ENCODE peak calls at places on chromosomes 1 and 21, in seven cellular contexts. P, B, J, G, I, Q and A are unnamed samples.

GRCh38 chr1:88655685-88656299 is 28.3 kb upstream of the PKN2 start:
- DNase-seq in B (no peak), Q (no peak), G (no peak), P (no peak), J (peak), I (peak), A (no peak)

GRCh38 chr1:79430437-79430836 is 423.9 kb upstream of the ADGRL4 start:
- DNase-seq in G (no peak), Q (no peak), I (no peak), P (no peak), J (no peak), B (no peak), A (no peak)

GRCh38 chr21:33660406-33660805 is 18.1 kb downstream of the ITSN1 start:
- DNase-seq in Q (no peak), P (no peak), I (no peak), B (no peak), J (no peak), G (no peak), A (no peak)

GRCh38 chr1:189438808-189439207 is 1038.9 kb downstream of the BRINP3 start:
- DNase-seq in J (no peak), G (no peak), I (no peak), B (no peak), Q (no peak), P (no peak), A (no peak)

GRCh38 chr1:218368686-218369085 is 23.6 kb downstream of the TGFB2 start:
- DNase-seq in J (no peak), G (no peak), Q (no peak), P (no peak), B (no peak), I (no peak), A (no peak)

GRCh38 chr1:84061336-84061735 is 62.4 kb upstream of the TTLL7 start:
- DNase-seq in B (no peak), I (no peak), J (no peak), P (no peak), Q (no peak), G (no peak), A (no peak)

GRCh38 chr1:6269997-6270401 is 9.1 kb upstream of the GPR153 start:
- DNase-seq in P (no peak), G (no peak), J (no peak), B (no peak), I (peak), Q (no peak), A (no peak)

GRCh38 chr1:71068325-71069240 is 12.3 kb downstream of the ZRANB2 start:
- DNase-seq in P (no peak), I (no peak), G (no peak), B (no peak), Q (no peak), J (no peak), A (peak)

GRCh38 chr1:84298336-84298687 is 3.2 kb upstream of the SAMD13 start:
- DNase-seq in P (peak), G (no peak), Q (peak), J (no peak), I (no peak), B (peak), A (no peak)

GRCh38 chr1:26666855-26667254 is 29.0 kb upstream of the ARID1A start:
- DNase-seq in I (no peak), Q (peak), P (no peak), G (no peak), J (no peak), B (no peak), A (no peak)

GRCh38 chr1:58931761-58932160 is 147.9 kb upstream of the JUN start:
- DNase-seq in P (no peak), B (no peak), J (no peak), G (no peak), Q (no peak), I (no peak), A (no peak)

GRCh38 chr1:100188617-100189016 is 10.6 kb upstream of the LRRC39 start:
- DNase-seq in J (peak), I (peak), P (no peak), Q (no peak), G (peak), B (no peak), A (peak)

GRCh38 chr1:150720098-150720497 is 597 bp downstream of the HORMAD1 start:
- DNase-seq in B (no peak), G (no peak), J (no peak), I (no peak), P (no peak), Q (no peak), A (no peak)

GRCh38 chr1:192660613-192661012 is 24.7 kb downstream of the RGS13 start:
- DNase-seq in G (no peak), B (no peak), Q (no peak), J (peak), I (no peak), P (no peak), A (no peak)

GRCh38 chr1:83693409-83694126 is 305.4 kb downstream of the TTLL7 start:
- DNase-seq in I (no peak), Q (no peak), G (no peak), J (no peak), P (no peak), B (no peak), A (no peak)

GRCh38 chr21:46124926-46125845 is 27.3 kb downstream of the COL6A2 start:
- DNase-seq in J (no peak), B (no peak), I (no peak), P (no peak), G (no peak), Q (peak), A (no peak)

GRCh38 chr1:26541816-26542711 is 12.5 kb downstream of the RPS6KA1 start:
- DNase-seq in G (no peak), Q (peak), P (peak), J (no peak), I (no peak), B (peak), A (no peak)

GRCh38 chr1:151340870-151341754 is 5.9 kb downstream of the RFX5 start:
- DNase-seq in G (peak), J (peak), Q (no peak), P (no peak), B (peak), I (peak), A (no peak)

GRCh38 chr1:159867322-159868064 is 5.0 kb upstream of the VSIG8 start:
- DNase-seq in I (peak), B (no peak), Q (peak), G (no peak), J (no peak), P (no peak), A (peak)

GRCh38 chr21:44865561-44866280 is 7.8 kb downstream of the PTTG1IP start:
- DNase-seq in P (no peak), Q (no peak), G (no peak), I (no peak), B (peak), J (no peak), A (no peak)

GRCh38 chr1:20470174-20470573 is 15.8 kb downstream of the CAMK2N1 start:
- DNase-seq in P (no peak), G (no peak), Q (no peak), I (peak), J (no peak), B (no peak), A (no peak)

GRCh38 chr1:108962681-108963051 is 618 bp downstream of the CLCC1 start:
- DNase-seq in B (peak), P (no peak), G (no peak), I (peak), J (no peak), Q (no peak), A (no peak)